ENCODE peak calls at places on chromosomes 5 and 9, in nine cellular contexts. One of them, this sample, is unnamed.

GRCh38 chr5:134245101-134245604 is 19.3 kb upstream of the PPP2CA start:
- DNase-seq in RWPE1: peak; percentile 89
- DNase-seq in H9: peak; percentile 56
- DNase-seq in uterus: peak; percentile 67
- DNase-seq in HEK293T: no peak
- DNase-seq in activated CD8-positive, alpha-beta memory T cell treated with anti-CD3 and anti-CD28 coated beads for 24 hours: no peak
- DNase-seq in dermis blood vessel endothelial cell: peak; percentile 71
- DNase-seq in HuH-7: no peak
- DNase-seq in heart right ventricle: no peak
- DNase-seq in this sample: no peak

GRCh38 chr5:150081541-150082283 is 4.6 kb downstream of the CSF1R start:
- DNase-seq in RWPE1: no peak
- DNase-seq in H9: no peak
- DNase-seq in uterus: peak; percentile 11
- DNase-seq in HEK293T: no peak
- DNase-seq in activated CD8-positive, alpha-beta memory T cell treated with anti-CD3 and anti-CD28 coated beads for 24 hours: peak; percentile 51
- DNase-seq in dermis blood vessel endothelial cell: peak; percentile 64
- DNase-seq in HuH-7: no peak
- DNase-seq in heart right ventricle: peak; percentile 57
- DNase-seq in this sample: no peak

GRCh38 chr5:179183481-179183880 is 123.3 kb downstream of the ZNF354C start:
- DNase-seq in RWPE1: no peak
- DNase-seq in H9: no peak
- DNase-seq in uterus: no peak
- DNase-seq in HEK293T: no peak
- DNase-seq in activated CD8-positive, alpha-beta memory T cell treated with anti-CD3 and anti-CD28 coated beads for 24 hours: no peak
- DNase-seq in dermis blood vessel endothelial cell: no peak
- DNase-seq in HuH-7: no peak
- DNase-seq in heart right ventricle: no peak
- DNase-seq in this sample: no peak

GRCh38 chr5:160369990-160370712 is at the start of gene C1QTNF2:
- DNase-seq in RWPE1: peak; percentile 87
- DNase-seq in H9: peak; percentile 65
- DNase-seq in uterus: peak; percentile 67
- DNase-seq in HEK293T: peak; percentile 59
- DNase-seq in activated CD8-positive, alpha-beta memory T cell treated with anti-CD3 and anti-CD28 coated beads for 24 hours: no peak
- DNase-seq in dermis blood vessel endothelial cell: peak; percentile 57
- DNase-seq in HuH-7: peak; percentile 51
- DNase-seq in heart right ventricle: peak; percentile 63
- DNase-seq in this sample: no peak

GRCh38 chr5:127936439-127936972 is 147.1 kb upstream of the SLC12A2 start:
- DNase-seq in RWPE1: no peak
- DNase-seq in H9: no peak
- DNase-seq in uterus: no peak
- DNase-seq in HEK293T: no peak
- DNase-seq in activated CD8-positive, alpha-beta memory T cell treated with anti-CD3 and anti-CD28 coated beads for 24 hours: no peak
- DNase-seq in dermis blood vessel endothelial cell: no peak
- DNase-seq in HuH-7: no peak
- DNase-seq in heart right ventricle: no peak
- DNase-seq in this sample: no peak

GRCh38 chr9:78879324-78880100 is 582.6 kb downstream of the PSAT1 start:
- DNase-seq in RWPE1: no peak
- DNase-seq in H9: no peak
- DNase-seq in uterus: no peak
- DNase-seq in HEK293T: no peak
- DNase-seq in activated CD8-positive, alpha-beta memory T cell treated with anti-CD3 and anti-CD28 coated beads for 24 hours: no peak
- DNase-seq in dermis blood vessel endothelial cell: no peak
- DNase-seq in HuH-7: no peak
- DNase-seq in heart right ventricle: no peak
- DNase-seq in this sample: no peak

GRCh38 chr9:136170291-136170901 is 34.5 kb downstream of the LHX3 start:
- DNase-seq in RWPE1: peak; percentile 59
- DNase-seq in H9: peak; percentile 70
- DNase-seq in uterus: no peak
- DNase-seq in HEK293T: peak; percentile 74
- DNase-seq in activated CD8-positive, alpha-beta memory T cell treated with anti-CD3 and anti-CD28 coated beads for 24 hours: peak; percentile 80
- DNase-seq in dermis blood vessel endothelial cell: peak; percentile 42
- DNase-seq in HuH-7: peak; percentile 81
- DNase-seq in heart right ventricle: peak; percentile 34
- DNase-seq in this sample: peak; percentile 13

GRCh38 chr5:149239917-149240316 is 31.7 kb upstream of the AFAP1L1 start:
- DNase-seq in RWPE1: no peak
- DNase-seq in H9: no peak
- DNase-seq in uterus: no peak
- DNase-seq in HEK293T: no peak
- DNase-seq in activated CD8-positive, alpha-beta memory T cell treated with anti-CD3 and anti-CD28 coated beads for 24 hours: no peak
- DNase-seq in dermis blood vessel endothelial cell: no peak
- DNase-seq in HuH-7: no peak
- DNase-seq in heart right ventricle: no peak
- DNase-seq in this sample: no peak

GRCh38 chr5:135660826-135661555 is 82.2 kb upstream of the CXCL14 start:
- DNase-seq in RWPE1: no peak
- DNase-seq in H9: no peak
- DNase-seq in uterus: no peak
- DNase-seq in HEK293T: no peak
- DNase-seq in activated CD8-positive, alpha-beta memory T cell treated with anti-CD3 and anti-CD28 coated beads for 24 hours: no peak
- DNase-seq in dermis blood vessel endothelial cell: no peak
- DNase-seq in HuH-7: no peak
- DNase-seq in heart right ventricle: no peak
- DNase-seq in this sample: no peak

GRCh38 chr5:9059920-9060691 is 485.8 kb downstream of the SEMA5A start:
- DNase-seq in RWPE1: peak; percentile 99
- DNase-seq in H9: no peak
- DNase-seq in uterus: peak; percentile 36
- DNase-seq in HEK293T: no peak
- DNase-seq in activated CD8-positive, alpha-beta memory T cell treated with anti-CD3 and anti-CD28 coated beads for 24 hours: no peak
- DNase-seq in dermis blood vessel endothelial cell: peak; percentile 36
- DNase-seq in HuH-7: no peak
- DNase-seq in heart right ventricle: peak; percentile 25
- DNase-seq in this sample: no peak

GRCh38 chr5:10030219-10030831 is 219.4 kb downstream of the ATPSCKMT start:
- DNase-seq in RWPE1: no peak
- DNase-seq in H9: peak; percentile 72
- DNase-seq in uterus: no peak
- DNase-seq in HEK293T: no peak
- DNase-seq in activated CD8-positive, alpha-beta memory T cell treated with anti-CD3 and anti-CD28 coated beads for 24 hours: no peak
- DNase-seq in dermis blood vessel endothelial cell: no peak
- DNase-seq in HuH-7: no peak
- DNase-seq in heart right ventricle: no peak
- DNase-seq in this sample: no peak

GRCh38 chr5:122130152-122130551 is 806 bp downstream of the ZNF474 start:
- DNase-seq in RWPE1: no peak
- DNase-seq in H9: no peak
- DNase-seq in uterus: no peak
- DNase-seq in HEK293T: no peak
- DNase-seq in activated CD8-positive, alpha-beta memory T cell treated with anti-CD3 and anti-CD28 coated beads for 24 hours: no peak
- DNase-seq in dermis blood vessel endothelial cell: no peak
- DNase-seq in HuH-7: no peak
- DNase-seq in heart right ventricle: no peak
- DNase-seq in this sample: no peak

GRCh38 chr9:118961857-118962256 is 407.4 kb downstream of the BRINP1 start:
- DNase-seq in RWPE1: peak; percentile 22
- DNase-seq in H9: peak; percentile 27
- DNase-seq in uterus: no peak
- DNase-seq in HEK293T: no peak
- DNase-seq in activated CD8-positive, alpha-beta memory T cell treated with anti-CD3 and anti-CD28 coated beads for 24 hours: no peak
- DNase-seq in dermis blood vessel endothelial cell: no peak
- DNase-seq in HuH-7: no peak
- DNase-seq in heart right ventricle: no peak
- DNase-seq in this sample: no peak

GRCh38 chr9:4214506-4214905 is 85.4 kb downstream of the GLIS3 start:
- DNase-seq in RWPE1: no peak
- DNase-seq in H9: no peak
- DNase-seq in uterus: no peak
- DNase-seq in HEK293T: no peak
- DNase-seq in activated CD8-positive, alpha-beta memory T cell treated with anti-CD3 and anti-CD28 coated beads for 24 hours: no peak
- DNase-seq in dermis blood vessel endothelial cell: no peak
- DNase-seq in HuH-7: no peak
- DNase-seq in heart right ventricle: no peak
- DNase-seq in this sample: no peak

GRCh38 chr9:87601175-87601574 is 103.5 kb downstream of the DAPK1 start:
- DNase-seq in RWPE1: no peak
- DNase-seq in H9: no peak
- DNase-seq in uterus: no peak
- DNase-seq in HEK293T: no peak
- DNase-seq in activated CD8-positive, alpha-beta memory T cell treated with anti-CD3 and anti-CD28 coated beads for 24 hours: no peak
- DNase-seq in dermis blood vessel endothelial cell: no peak
- DNase-seq in HuH-7: peak; percentile 43
- DNase-seq in heart right ventricle: no peak
- DNase-seq in this sample: no peak

GRCh38 chr5:6717687-6718086 is 4.5 kb downstream of the TENT4A start:
- DNase-seq in RWPE1: no peak
- DNase-seq in H9: no peak
- DNase-seq in uterus: peak; percentile 7
- DNase-seq in HEK293T: no peak
- DNase-seq in activated CD8-positive, alpha-beta memory T cell treated with anti-CD3 and anti-CD28 coated beads for 24 hours: no peak
- DNase-seq in dermis blood vessel endothelial cell: no peak
- DNase-seq in HuH-7: no peak
- DNase-seq in heart right ventricle: no peak
- DNase-seq in this sample: no peak

GRCh38 chr5:15044521-15044920 is 172.9 kb upstream of the ANKH start:
- DNase-seq in RWPE1: no peak
- DNase-seq in H9: no peak
- DNase-seq in uterus: no peak
- DNase-seq in HEK293T: no peak
- DNase-seq in activated CD8-positive, alpha-beta memory T cell treated with anti-CD3 and anti-CD28 coated beads for 24 hours: no peak
- DNase-seq in dermis blood vessel endothelial cell: no peak
- DNase-seq in HuH-7: no peak
- DNase-seq in heart right ventricle: no peak
- DNase-seq in this sample: no peak

GRCh38 chr5:109329296-109330252 is 80.2 kb downstream of the PJA2 start:
- DNase-seq in RWPE1: peak; percentile 21
- DNase-seq in H9: no peak
- DNase-seq in uterus: no peak
- DNase-seq in HEK293T: no peak
- DNase-seq in activated CD8-positive, alpha-beta memory T cell treated with anti-CD3 and anti-CD28 coated beads for 24 hours: no peak
- DNase-seq in dermis blood vessel endothelial cell: peak; percentile 54
- DNase-seq in HuH-7: no peak
- DNase-seq in heart right ventricle: no peak
- DNase-seq in this sample: no peak

GRCh38 chr5:160843240-160843639 is 8.8 kb downstream of the ATP10B start:
- DNase-seq in RWPE1: no peak
- DNase-seq in H9: no peak
- DNase-seq in uterus: no peak
- DNase-seq in HEK293T: no peak
- DNase-seq in activated CD8-positive, alpha-beta memory T cell treated with anti-CD3 and anti-CD28 coated beads for 24 hours: no peak
- DNase-seq in dermis blood vessel endothelial cell: no peak
- DNase-seq in HuH-7: peak; percentile 6
- DNase-seq in heart right ventricle: no peak
- DNase-seq in this sample: no peak

GRCh38 chr5:136007271-136007670 is 21.5 kb upstream of the TGFBI start:
- DNase-seq in RWPE1: no peak
- DNase-seq in H9: no peak
- DNase-seq in uterus: no peak
- DNase-seq in HEK293T: no peak
- DNase-seq in activated CD8-positive, alpha-beta memory T cell treated with anti-CD3 and anti-CD28 coated beads for 24 hours: no peak
- DNase-seq in dermis blood vessel endothelial cell: no peak
- DNase-seq in HuH-7: no peak
- DNase-seq in heart right ventricle: no peak
- DNase-seq in this sample: no peak

GRCh38 chr5:117954341-117954740 is 1034.0 kb downstream of the DTWD2 start:
- DNase-seq in RWPE1: no peak
- DNase-seq in H9: no peak
- DNase-seq in uterus: no peak
- DNase-seq in HEK293T: no peak
- DNase-seq in activated CD8-positive, alpha-beta memory T cell treated with anti-CD3 and anti-CD28 coated beads for 24 hours: no peak
- DNase-seq in dermis blood vessel endothelial cell: no peak
- DNase-seq in HuH-7: no peak
- DNase-seq in heart right ventricle: no peak
- DNase-seq in this sample: no peak

GRCh38 chr5:10863763-10864383 is 102.8 kb upstream of the DAP start:
- DNase-seq in RWPE1: peak; percentile 59
- DNase-seq in H9: peak; percentile 73
- DNase-seq in uterus: no peak
- DNase-seq in HEK293T: peak; percentile 79
- DNase-seq in activated CD8-positive, alpha-beta memory T cell treated with anti-CD3 and anti-CD28 coated beads for 24 hours: peak; percentile 80
- DNase-seq in dermis blood vessel endothelial cell: peak; percentile 71
- DNase-seq in HuH-7: peak; percentile 66
- DNase-seq in heart right ventricle: peak; percentile 26
- DNase-seq in this sample: peak; percentile 27

GRCh38 chr9:127336708-127337352 is 60.1 kb upstream of the SLC2A8 start:
- DNase-seq in RWPE1: peak; percentile 92
- DNase-seq in H9: no peak
- DNase-seq in uterus: peak; percentile 94
- DNase-seq in HEK293T: no peak
- DNase-seq in activated CD8-positive, alpha-beta memory T cell treated with anti-CD3 and anti-CD28 coated beads for 24 hours: no peak
- DNase-seq in dermis blood vessel endothelial cell: peak; percentile 95
- DNase-seq in HuH-7: no peak
- DNase-seq in heart right ventricle: peak; percentile 60
- DNase-seq in this sample: no peak

This sample was measured in stimulated activated CD4-positive, alpha-beta T cell treated with anti-CD3 and anti-CD28 coated beads, TNF-alpha, amount 100 ng/mL, for 24 hours.